ENCODE peak calls at places on chromosomes 11 and 22, in four cellular contexts. X is SK-N-SH, A is memory B cell, Y is A549. P is an unnamed sample.

GRCh38 chr11:10456519-10456918 is 1.5 kb downstream of the AMPD3 start:
- DNase-seq in Y (no peak), A (no peak), X (no peak), P (no peak)

GRCh38 chr22:47395481-47395880 is 633.0 kb downstream of the TBC1D22A start:
- DNase-seq in Y (peak; percentile 16), X (no peak), A (no peak), P (no peak)

GRCh38 chr11:106691807-106692365 is 326.4 kb downstream of the GUCY1A2 start:
- DNase-seq in X (no peak), Y (no peak), A (no peak), P (no peak)

GRCh38 chr11:2766166-2766565 is 66.4 kb upstream of the KCNQ1OT1 start:
- DNase-seq in Y (no peak), X (no peak), A (peak; percentile 4), P (no peak)

GRCh38 chr11:100752371-100753073 is 65.4 kb downstream of the ARHGAP42 start:
- DNase-seq in A (no peak), X (no peak), Y (no peak), P (no peak)

GRCh38 chr11:2211113-2211971 is 39.7 kb upstream of the TH start:
- DNase-seq in A (no peak), X (no peak), Y (peak; percentile 35), P (no peak)

GRCh38 chr11:33672273-33672672 is 28.4 kb downstream of the C11orf91 start:
- DNase-seq in Y (no peak), A (no peak), X (no peak), P (no peak)

GRCh38 chr11:107591098-107591445 is at the start of gene ELMOD1:
- DNase-seq in X (peak; percentile 90), A (peak; percentile 28), Y (peak; percentile 12), P (peak; percentile 89)

GRCh38 chr22:44538071-44538470 is 40.0 kb upstream of the RTL6 start:
- DNase-seq in X (no peak), Y (peak; percentile 21), A (no peak), P (no peak)

GRCh38 chr11:126862664-126863247 is 137.8 kb downstream of the KIRREL3 start:
- DNase-seq in X (no peak), A (no peak), Y (no peak), P (no peak)

GRCh38 chr11:128341280-128341679 is 246.1 kb downstream of the ETS1 start:
- DNase-seq in A (no peak), Y (no peak), X (no peak), P (no peak)

GRCh38 chr22:25841775-25842174 is 99.8 kb downstream of the MYO18B start:
- DNase-seq in A (no peak), X (no peak), Y (no peak), P (no peak)

GRCh38 chr11:27423125-27423524 is 49.5 kb downstream of the LGR4 start:
- DNase-seq in Y (peak; percentile 66), A (no peak), X (no peak), P (peak; percentile 71)

GRCh38 chr11:64722141-64723050 is 601 bp downstream of the NRXN2 start:
- DNase-seq in Y (no peak), X (peak; percentile 72), A (no peak), P (peak; percentile 52)

GRCh38 chr11:103648054-103648453 is 388.4 kb upstream of the DDI1 start:
- DNase-seq in Y (no peak), X (no peak), A (no peak), P (no peak)

GRCh38 chr11:19691815-19692214 is 20.8 kb upstream of the NAV2 start:
- DNase-seq in X (no peak), A (no peak), Y (no peak), P (no peak)

GRCh38 chr22:45997077-45997774 is 20.3 kb upstream of the WNT7B start:
- DNase-seq in A (no peak), Y (no peak), X (no peak), P (peak; percentile 98)

GRCh38 chr22:35684270-35684700 is 33.4 kb upstream of the APOL5 start:
- DNase-seq in X (no peak), Y (peak; percentile 25), A (no peak), P (no peak)

GRCh38 chr11:45995342-45995734 is 72.9 kb downstream of the LARGE2 start:
- DNase-seq in Y (no peak), A (no peak), X (no peak), P (no peak)

GRCh38 chr11:28702871-28703270 is 594.7 kb downstream of the METTL15 start:
- DNase-seq in X (no peak), A (no peak), Y (peak; percentile 20), P (no peak)

GRCh38 chr11:124174001-124174400 is 9.1 kb upstream of the OR10D3 start:
- DNase-seq in A (no peak), X (no peak), Y (peak; percentile 58), P (no peak)

GRCh38 chr22:28730146-28730545 is 11.5 kb downstream of the CHEK2 start:
- DNase-seq in X (no peak), A (no peak), Y (no peak), P (no peak)

GRCh38 chr22:41517172-41518047 is 26.9 kb downstream of the POLR3H start:
- DNase-seq in Y (peak; percentile 48), X (peak; percentile 75), A (peak; percentile 44), P (peak; percentile 73)

GRCh38 chr22:38239101-38239761 is 33.6 kb downstream of the TMEM184B start:
- DNase-seq in X (no peak), A (no peak), Y (peak; percentile 71), P (peak; percentile 56)

GRCh38 chr11:73320786-73321325 is 12.8 kb downstream of the ARHGEF17 start:
- DNase-seq in A (no peak), Y (no peak), X (no peak), P (peak; percentile 42)

GRCh38 chr22:31272522-31273446 is 19.5 kb downstream of the PIK3IP1 start:
- DNase-seq in X (peak; percentile 79), A (peak; percentile 41), Y (peak; percentile 59), P (no peak)

GRCh38 chr11:2178906-2179494 is 7.4 kb upstream of the TH start:
- DNase-seq in A (no peak), Y (peak; percentile 19), X (no peak), P (no peak)

GRCh38 chr11:43868852-43869567 is 11.6 kb upstream of the ALKBH3 start:
- DNase-seq in X (no peak), Y (peak; percentile 10), A (no peak), P (no peak)

GRCh38 chr11:3122775-3123201 is 42.3 kb downstream of the OSBPL5 start:
- DNase-seq in X (peak; percentile 30), Y (no peak), A (no peak), P (peak; percentile 64)

GRCh38 chr11:17763244-17763643 is 28.7 kb downstream of the KCNC1 start:
- DNase-seq in Y (no peak), X (no peak), A (no peak), P (no peak)

GRCh38 chr11:129374993-129375721 is 491 bp upstream of the BARX2 start:
- DNase-seq in A (no peak), X (peak; percentile 49), Y (peak; percentile 20), P (peak; percentile 58)

GRCh38 chr11:63945482-63946163 is 6.8 kb downstream of the NAA40 start:
- DNase-seq in Y (peak; percentile 75), A (peak; percentile 31), X (peak; percentile 84), P (peak; percentile 85)

P was measured in right cardiac atrium.